ENCODE peak calls at places on chromosomes 13 and 19, in seven cellular contexts. P is mucosa of descending colon; N is sigmoid colon; E is BE2C; O is CD8-positive, alpha-beta T cell; L is tibial nerve; D is left ventricle myocardium inferior. Q is an unnamed sample. For H3K9me3, the result is how much of the 10 kb centered on the place peaks cover.

GRCh38 chr13:111458001-111458531 is 137.6 kb downstream of the TEX29 start:
- DNase-seq in P (no peak), N (no peak), E (no peak), O (no peak), L (no peak), D (no peak), Q (no peak)

GRCh38 chr13:69857188-69857821 is 250.3 kb upstream of the ATXN8OS start:
- DNase-seq in P (peak), N (no peak), E (no peak), O (no peak), L (no peak), D (no peak), Q (no peak)

GRCh38 chr13:112256716-112257497 is 119.2 kb upstream of the SPACA7 start:
- DNase-seq in P (no peak), N (no peak), E (no peak), O (no peak), L (no peak), D (no peak), Q (no peak)

GRCh38 chr13:102440259-102440936 is 38.5 kb upstream of the FGF14 start:
- DNase-seq in P (peak), N (no peak), E (peak), O (no peak), L (no peak), D (no peak), Q (no peak)

GRCh38 chr19:45439569-45440258 is 16.0 kb upstream of the ERCC1 start:
- DNase-seq in P (peak), N (peak), E (peak), O (peak), L (peak), D (peak), Q (peak)

GRCh38 chr19:633786-634639 is 676 bp upstream of the POLRMT start:
- DNase-seq in P (no peak), N (no peak), E (no peak), O (no peak), L (no peak), D (no peak), Q (no peak)

GRCh38 chr13:62829476-62829875 is 1413.8 kb upstream of the PCDH20 start:
- DNase-seq in P (no peak), N (no peak), E (no peak), O (no peak), L (no peak), D (no peak), Q (no peak)

GRCh38 chr19:30811397-30812098 is 439.4 kb downstream of the ZNF536 start:
- DNase-seq in P (no peak), N (no peak), E (no peak), O (no peak), L (no peak), D (no peak), Q (no peak)

GRCh38 chr13:40863723-40864122 is 74.3 kb downstream of the SLC25A15 start:
- DNase-seq in P (no peak), N (no peak), E (no peak), O (no peak), L (no peak), D (no peak), Q (no peak)

GRCh38 chr19:19750131-19750841 is 17.4 kb upstream of the ZNF14 start:
- DNase-seq in P (no peak), N (no peak), E (no peak), O (no peak), L (no peak), D (no peak), Q (no peak)

GRCh38 chr13:101977475-101977874 is 424.4 kb downstream of the FGF14 start:
- DNase-seq in P (no peak), N (no peak), E (no peak), O (no peak), L (no peak), D (no peak), Q (no peak)

GRCh38 chr19:42478765-42479307 is 36.1 kb upstream of the CXCL17 start:
- DNase-seq in P (no peak), N (no peak), E (no peak), O (no peak), L (no peak), D (no peak), Q (no peak)

GRCh38 chr13:105773887-105774538 is 761.4 kb downstream of the EFNB2 start:
- DNase-seq in P (no peak), N (no peak), E (peak), O (no peak), L (no peak), D (no peak), Q (no peak)

GRCh38 chr19:1401138-1401888 is at the start of gene GAMT:
- DNase-seq in P (no peak), N (no peak), E (peak), O (peak), L (no peak), D (peak), Q (no peak)

GRCh38 chr13:106714271-106714670 is 146.3 kb upstream of the ARGLU1 start:
- DNase-seq in P (no peak), N (no peak), E (no peak), O (no peak), L (no peak), D (no peak), Q (no peak)

GRCh38 chr13:31172001-31172400 is 10.3 kb upstream of the HSPH1 start:
- DNase-seq in P (no peak), N (no peak), E (no peak), O (no peak), L (no peak), D (no peak), Q (no peak)

GRCh38 chr13:29849731-29850212 is 645 bp downstream of the UBL3 start:
- DNase-seq in P (peak), N (peak), E (peak), O (peak), L (no peak), D (peak), Q (peak)

GRCh38 chr13:51501096-51501495 is 48.3 kb upstream of the INTS6 start:
- DNase-seq in P (no peak), N (no peak), E (no peak), O (no peak), L (no peak), D (no peak), Q (no peak)

GRCh38 chr13:23320926-23321533 is 112.5 kb downstream of the SACS start:
- DNase-seq in P (no peak), N (no peak), E (no peak), O (no peak), L (no peak), D (no peak), Q (no peak)

GRCh38 chr19:18000981-18001836 is 6.8 kb upstream of the ARRDC2 start:
- DNase-seq in P (peak), N (peak), E (peak), O (peak), L (peak), D (peak), Q (peak)

GRCh38 chr13:28579334-28579733 is 79.6 kb upstream of the POMP start:
- DNase-seq in P (no peak), N (no peak), E (no peak), O (no peak), L (no peak), D (no peak), Q (no peak)

GRCh38 chr13:30113531-30113930 is 193.8 kb downstream of the KATNAL1 start:
- DNase-seq in P (peak), N (no peak), E (no peak), O (no peak), L (no peak), D (no peak), Q (no peak)

GRCh38 chr13:23658929-23659541 is 88.8 kb downstream of the TNFRSF19 start:
- DNase-seq in P (no peak), N (peak), E (no peak), O (no peak), L (no peak), D (peak), Q (peak)

GRCh38 chr19:2478324-2478755 is 2.4 kb downstream of the GADD45B start:
- DNase-seq in P (peak), N (peak), E (peak), O (peak), L (peak), D (peak), Q (peak)

GRCh38 chr19:40119380-40119779 is 28.6 kb upstream of the ZNF780A start:
- DNase-seq in P (no peak), N (no peak), E (no peak), O (no peak), L (no peak), D (no peak), Q (no peak)

GRCh38 chr13:114142640-114143490 is 10.4 kb upstream of the RASA3 start:
- DNase-seq in P (peak), N (peak), E (no peak), O (peak), L (no peak), D (no peak), Q (peak)

GRCh38 chr19:7729211-7729610 is 2.7 kb downstream of the CLEC4G start:
- DNase-seq in P (no peak), N (no peak), E (no peak), O (no peak), L (no peak), D (no peak), Q (no peak)

GRCh38 chr19:29680447-29680846 is 15.2 kb downstream of the PLEKHF1 start:
- DNase-seq in P (peak), N (no peak), E (no peak), O (peak), L (no peak), D (peak), Q (peak)

GRCh38 chr19:16660763-16661479 is at the start of gene TMEM38A:
- DNase-seq in P (peak), N (peak), E (peak), O (peak), L (peak), D (peak), Q (peak)

GRCh38 chr13:38686635-38687245 is at the start of gene FREM2:
- DNase-seq in P (peak), N (peak), E (no peak), O (no peak), L (no peak), D (no peak), Q (peak)

GRCh38 chr19:35928507-35928906 is 7.7 kb upstream of the LRFN3 start:
- DNase-seq in P (no peak), N (no peak), E (no peak), O (no peak), L (no peak), D (no peak), Q (no peak)

GRCh38 chr19:44258835-44259413 is 762 bp upstream of the ZNF233 start:
- DNase-seq in P (no peak), N (no peak), E (no peak), O (no peak), L (no peak), D (no peak), Q (no peak)

GRCh38 chr13:42567772-42568428 is 6.1 kb upstream of the TNFSF11 start:
- DNase-seq in P (no peak), N (no peak), E (no peak), O (no peak), L (no peak), D (no peak), Q (no peak)

GRCh38 chr13:42559057-42559456 is 14.9 kb upstream of the TNFSF11 start:
- DNase-seq in P (no peak), N (no peak), E (no peak), O (no peak), L (no peak), D (no peak), Q (no peak)

DNA sequence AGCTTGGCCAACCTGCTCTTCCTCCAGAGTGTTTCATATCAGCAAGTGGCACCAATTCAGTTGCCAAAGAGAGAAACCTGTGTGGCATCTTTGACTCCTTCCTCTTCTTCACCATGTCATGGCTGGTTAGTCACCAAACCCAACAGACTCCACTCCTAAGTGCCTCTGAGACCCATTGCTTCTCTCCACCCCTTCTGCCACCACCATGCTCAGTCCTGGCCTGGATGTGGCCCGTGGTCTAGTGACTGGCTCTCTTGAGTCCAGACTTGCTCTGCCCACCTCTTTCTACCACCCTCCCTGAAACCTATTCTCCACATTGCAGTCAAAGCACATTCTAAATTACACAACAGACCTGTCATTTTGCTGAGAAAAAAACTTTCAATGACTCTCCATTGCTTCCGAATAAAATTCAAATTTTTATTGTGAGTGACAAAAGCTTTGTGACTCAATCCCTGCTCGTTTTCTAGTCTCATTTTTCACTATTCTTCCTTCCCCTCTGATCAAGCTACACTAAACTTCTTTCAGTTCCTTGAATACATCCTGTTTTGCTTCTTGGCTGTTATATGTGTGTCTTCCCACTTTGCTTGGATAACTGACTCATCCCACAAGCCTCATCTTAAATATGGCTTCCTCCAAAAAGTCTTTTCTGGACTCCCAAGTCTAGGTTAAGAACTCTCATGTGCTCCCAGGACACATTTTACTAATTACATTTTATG is 12.0 kb upstream of the TNFSF11 start:
- DNase-seq in P (no peak), N (no peak), E (no peak), O (no peak), L (no peak), D (no peak), Q (no peak)
- H3K4me3 ChIP-seq in P (no peak), N (no peak), E (no peak), O (no peak), L (no peak), D (no peak), Q (no peak)

DNA sequence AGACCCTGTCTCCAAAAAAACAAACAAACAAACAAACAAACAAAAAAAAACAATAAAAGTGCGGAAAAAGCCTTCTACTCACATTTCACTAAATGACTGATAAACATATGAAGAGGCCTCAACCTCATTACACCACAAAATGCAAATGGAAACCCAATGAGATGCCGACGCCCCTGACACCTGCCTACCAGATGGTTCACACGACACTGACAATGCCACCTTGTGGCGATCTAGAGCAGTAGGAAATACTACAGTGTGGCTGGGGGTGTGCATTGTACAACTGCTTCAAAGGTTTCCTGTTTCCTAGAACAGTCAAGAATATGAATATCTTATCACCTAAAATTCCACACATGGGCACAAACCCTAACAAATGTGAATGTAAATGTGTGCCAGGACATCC is 14.0 kb downstream of the SCGB2B2 start:
- DNase-seq in P (peak), N (no peak), E (peak), O (peak), L (no peak), D (no peak), Q (no peak)
- TF ChIP-seq CTCF in P (no peak), N (no peak), E (peak), O (peak), L (no peak), D (peak), Q (peak)

GRCh38 chr19:56603829-56604228 is 8.7 kb downstream of the ZNF71 start:
- DNase-seq in P (no peak), N (no peak), E (no peak), O (no peak), L (no peak), D (no peak), Q (no peak)
- H3K9me3 ChIP-seq in P (half or more), N (under half), E (under half), O (half or more), L (under half), D (half or more), Q (half or more)

DNA sequence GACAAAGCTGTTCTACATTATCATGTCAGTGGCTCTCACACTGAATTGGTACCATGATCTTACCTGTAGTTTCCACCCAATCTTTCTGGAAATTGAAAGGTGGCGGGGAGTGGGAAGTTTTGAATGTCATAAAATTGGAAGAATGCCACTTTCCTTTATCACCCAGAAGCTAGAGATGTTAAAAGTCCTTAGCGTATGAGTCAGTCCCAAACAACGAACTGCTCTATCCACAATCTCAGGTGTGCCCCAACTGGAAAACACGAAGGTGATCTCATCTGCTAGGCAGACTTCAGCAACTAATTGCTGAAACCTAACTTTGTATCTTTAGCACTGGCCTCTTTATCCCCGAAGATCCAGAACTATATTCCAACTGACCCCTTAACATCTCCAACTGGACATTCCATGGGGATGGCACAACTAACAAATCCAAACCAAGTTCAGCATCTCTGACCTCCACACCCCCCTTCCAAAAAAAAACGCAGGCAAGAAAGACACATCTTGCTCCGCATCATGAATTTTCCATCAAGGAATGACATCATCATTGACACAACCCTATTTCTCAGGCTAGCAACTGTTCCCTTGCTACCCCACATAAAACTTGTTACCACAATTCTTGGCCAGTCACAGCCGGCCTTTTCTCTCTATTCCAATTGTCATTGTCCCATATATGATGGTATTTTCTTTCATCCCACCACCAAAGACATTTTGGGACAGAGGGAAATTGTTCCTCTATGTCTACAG is 175.4 kb downstream of the KLF12 start:
- DNase-seq in P (no peak), N (no peak), E (no peak), O (no peak), L (no peak), D (no peak), Q (no peak)
- H3K4me3 ChIP-seq in P (no peak), N (no peak), E (no peak), O (no peak), L (no peak), D (no peak), Q (no peak)

Q was measured in psoas muscle.